ENCODE peak calls at places on chromosomes 6 and 20, in seven cellular contexts. K is cardiac muscle cell, B is OCI-LY7, Q is Peyer's patch, N is BJ, L is lower leg skin, R is PC-9. V is an unnamed sample.
A peak's percentile ranks its signal among the peaks of the same experiment; 100 is the strongest.

GRCh38 chr20:10898555-10898954 is 224.8 kb upstream of the JAG1 start:
- DNase-seq in K (no peak), B (no peak), Q (no peak), N (no peak), L (no peak), R (no peak), V (no peak)

GRCh38 chr6:96899019-96899418 is 1.3 kb upstream of the NDUFAF4 start:
- DNase-seq in K (peak; percentile 15), B (peak; percentile 40), Q (no peak), N (peak; percentile 4), L (peak; percentile 18), R (peak; percentile 59), V (peak; percentile 32)

GRCh38 chr20:20083796-20084195 is 31.5 kb downstream of the CFAP61 start:
- DNase-seq in K (peak; percentile 54), B (peak; percentile 48), Q (no peak), N (no peak), L (no peak), R (peak; percentile 46), V (peak; percentile 61)

GRCh38 chr6:166904101-166904746 is 52.1 kb downstream of the RNASET2 start:
- DNase-seq in K (peak; percentile 38), B (no peak), Q (no peak), N (no peak), L (no peak), R (no peak), V (peak; percentile 21)

GRCh38 chr6:117976030-117976651 is 69.1 kb downstream of the SLC35F1 start:
- DNase-seq in K (peak; percentile 81), B (peak; percentile 53), Q (no peak), N (no peak), L (no peak), R (peak; percentile 48), V (peak; percentile 59)

GRCh38 chr6:37822851-37823682 is 3.5 kb downstream of the ZFAND3 start:
- DNase-seq in K (peak; percentile 19), B (no peak), Q (peak; percentile 93), N (no peak), L (no peak), R (no peak), V (no peak)

GRCh38 chr6:82951389-82951788 is 114.3 kb downstream of the UBE3D start:
- DNase-seq in K (no peak), B (no peak), Q (no peak), N (no peak), L (no peak), R (peak; percentile 42), V (no peak)

GRCh38 chr6:44494011-44494501 is 106.5 kb downstream of the CDC5L start:
- DNase-seq in K (no peak), B (no peak), Q (no peak), N (peak; percentile 57), L (no peak), R (peak; percentile 74), V (no peak)

GRCh38 chr6:165118736-165119135 is 190.7 kb downstream of the C6orf118 start:
- DNase-seq in K (no peak), B (no peak), Q (no peak), N (no peak), L (no peak), R (no peak), V (no peak)

GRCh38 chr6:24454452-24454851 is 34.9 kb downstream of the GPLD1 start:
- DNase-seq in K (no peak), B (no peak), Q (no peak), N (no peak), L (no peak), R (no peak), V (no peak)

GRCh38 chr6:158039178-158039557 is 57.5 kb downstream of the SYNJ2 start:
- DNase-seq in K (no peak), B (no peak), Q (no peak), N (no peak), L (no peak), R (peak; percentile 66), V (no peak)

GRCh38 chr6:158037771-158038170 is 56.1 kb downstream of the SYNJ2 start:
- DNase-seq in K (no peak), B (no peak), Q (no peak), N (no peak), L (no peak), R (no peak), V (no peak)

GRCh38 chr6:158038291-158039177 is 56.9 kb downstream of the SYNJ2 start:
- DNase-seq in K (no peak), B (no peak), Q (no peak), N (no peak), L (no peak), R (no peak), V (no peak)

GRCh38 chr6:158036261-158036660 is 54.6 kb downstream of the SYNJ2 start:
- DNase-seq in K (no peak), B (no peak), Q (no peak), N (no peak), L (no peak), R (no peak), V (no peak)

GRCh38 chr6:158037021-158037420 is 55.4 kb downstream of the SYNJ2 start:
- DNase-seq in K (no peak), B (no peak), Q (no peak), N (no peak), L (no peak), R (no peak), V (no peak)
- TF ChIP-seq CTCF in K (no peak), B (no peak), Q (no peak), N (no peak), L (no peak), R (no peak), V (no peak)

DNA sequence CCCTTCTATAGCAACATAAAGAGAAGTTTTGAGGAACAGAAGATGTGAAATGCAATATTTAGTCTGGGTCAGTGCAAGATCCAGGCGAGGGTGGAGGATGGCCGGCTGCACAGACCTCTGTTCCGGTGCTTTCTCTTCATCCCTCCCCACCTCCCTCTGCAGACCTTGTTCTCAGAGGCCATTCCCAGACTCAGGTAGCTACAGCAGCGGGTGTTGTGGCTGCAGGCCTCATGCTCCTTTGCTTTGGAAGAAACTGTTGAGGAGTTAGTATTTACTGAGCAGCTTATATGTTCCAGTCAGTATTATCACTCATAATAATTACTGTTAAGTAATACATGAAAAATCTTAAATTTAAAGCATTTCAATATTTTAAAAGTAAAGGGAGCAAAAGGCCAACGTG is 1.7 kb downstream of the BTN3A3 start:
- DNase-seq in K (no peak), B (no peak), Q (no peak), N (no peak), L (no peak), R (no peak), V (no peak)
- H3K4me3 ChIP-seq in K (no peak overlapping the region), B (peak overlapping the region; percentile 76), Q (peak overlapping the region; percentile 60), N (no peak overlapping the region), L (no peak overlapping the region), R (no peak overlapping the region), V (peak overlapping the region; percentile 94)

DNA sequence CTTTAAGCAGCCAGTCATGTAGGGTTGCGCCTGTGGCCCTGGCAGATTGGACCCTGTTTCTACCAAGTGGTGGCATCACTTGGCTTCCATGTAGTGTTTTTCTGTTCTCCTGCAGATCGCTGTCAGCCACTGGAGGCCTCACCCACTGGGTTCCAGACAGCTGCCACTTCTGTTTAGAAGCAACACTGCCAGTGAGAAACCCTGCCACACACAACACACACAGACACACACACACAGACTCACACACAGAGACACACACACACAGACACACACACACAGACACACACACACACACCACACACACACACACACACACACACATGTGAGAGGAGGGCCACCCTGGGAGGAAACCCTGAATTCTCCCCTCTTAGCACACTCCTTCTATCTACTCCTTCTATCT is 51.8 kb downstream of the UTRN start:
- DNase-seq in K (no peak), B (peak; percentile 11), Q (no peak), N (no peak), L (no peak), R (no peak), V (no peak)
- TF ChIP-seq CTCF in K (no peak), B (no peak), Q (no peak), N (no peak), L (no peak), R (no peak), V (no peak)

GRCh38 chr6:125421853-125422252 is 120.1 kb upstream of the HDDC2 start:
- DNase-seq in K (peak; percentile 60), B (no peak), Q (no peak), N (no peak), L (no peak), R (no peak), V (no peak)
- H3K4me3 ChIP-seq in K (no peak overlapping the region), B (no peak overlapping the region), Q (no peak overlapping the region), N (no peak overlapping the region), L (no peak overlapping the region), R (no peak overlapping the region), V (no peak overlapping the region)

GRCh38 chr20:48698507-48699267 is 129.1 kb downstream of the PREX1 start:
- DNase-seq in K (no peak), B (no peak), Q (no peak), N (no peak), L (no peak), R (no peak), V (no peak)
- TF ChIP-seq CTCF in K (no peak), B (peak; percentile 39), Q (no peak), N (no peak), L (no peak), R (no peak), V (no peak)

GRCh38 chr20:24875078-24875477 is 74.0 kb upstream of the CST7 start:
- DNase-seq in K (no peak), B (no peak), Q (no peak), N (no peak), L (no peak), R (no peak), V (no peak)

GRCh38 chr20:24870876-24871275 is 78.2 kb upstream of the CST7 start:
- DNase-seq in K (no peak), B (peak; percentile 12), Q (no peak), N (no peak), L (no peak), R (no peak), V (peak; percentile 37)

GRCh38 chr20:24871429-24872213 is 77.4 kb upstream of the CST7 start:
- DNase-seq in K (no peak), B (no peak), Q (no peak), N (no peak), L (no peak), R (no peak), V (no peak)

GRCh38 chr20:24872291-24873014 is 76.6 kb upstream of the CST7 start:
- DNase-seq in K (no peak), B (peak; percentile 21), Q (no peak), N (no peak), L (no peak), R (no peak), V (peak; percentile 52)

GRCh38 chr20:24873015-24873620 is 76.0 kb upstream of the CST7 start:
- DNase-seq in K (no peak), B (no peak), Q (no peak), N (no peak), L (no peak), R (no peak), V (no peak)
- H3K4me3 ChIP-seq in K (no peak overlapping the region), B (no peak overlapping the region), Q (no peak overlapping the region), N (no peak overlapping the region), L (no peak overlapping the region), R (no peak overlapping the region), V (no peak overlapping the region)